ENCODE peak calls at places on chromosomes 16 and 17, in six cellular contexts. K is B cell, W is ELR, P is hypothalamus, T is NCI-H510A treated with DMSO at 0.1 percent for 48 hours, D is progenitor cell of endocrine pancreas. Z is an unnamed sample.

GRCh38 chr17:51703364-51704341 is 443.3 kb downstream of the UTP18 start:
- DNase-seq in K (no peak), W (no peak), P (no peak), T (no peak), D (no peak), Z (no peak)

GRCh38 chr16:63241476-63241875 is 1205.2 kb upstream of the CDH8 start:
- DNase-seq in K (no peak), W (no peak), P (no peak), T (no peak), D (no peak), Z (no peak)

GRCh38 chr17:34895388-34895787 is 65.9 kb downstream of the CCT6B start:
- DNase-seq in K (no peak), W (no peak), P (no peak), T (no peak), D (peak), Z (no peak)

GRCh38 chr17:3813171-3813570 is 12.2 kb upstream of the ITGAE start:
- DNase-seq in K (no peak), W (no peak), P (no peak), T (no peak), D (no peak), Z (no peak)

GRCh38 chr17:47929218-47930000 is 12.0 kb upstream of the PNPO start:
- DNase-seq in K (no peak), W (no peak), P (no peak), T (no peak), D (no peak), Z (no peak)

GRCh38 chr17:75346906-75347305 is 57.7 kb upstream of the SLC25A19 start:
- DNase-seq in K (no peak), W (no peak), P (no peak), T (no peak), D (no peak), Z (no peak)

GRCh38 chr17:63555475-63556156 is 5.3 kb downstream of the DCAF7 start:
- DNase-seq in K (no peak), W (no peak), P (no peak), T (no peak), D (no peak), Z (no peak)

GRCh38 chr17:382644-383533 is 30.3 kb upstream of the RPH3AL start:
- DNase-seq in K (no peak), W (peak), P (peak), T (no peak), D (no peak), Z (peak)

GRCh38 chr17:70808596-70808995 is 639.3 kb downstream of the KCNJ2 start:
- DNase-seq in K (no peak), W (peak), P (no peak), T (peak), D (no peak), Z (no peak)

GRCh38 chr17:63189082-63189481 is 223.0 kb downstream of the TANC2 start:
- DNase-seq in K (no peak), W (peak), P (no peak), T (no peak), D (no peak), Z (peak)

GRCh38 chr17:6483507-6483906 is 39.3 kb downstream of the PIMREG start:
- DNase-seq in K (no peak), W (no peak), P (no peak), T (no peak), D (no peak), Z (no peak)

GRCh38 chr16:30032083-30032819 is 1.2 kb upstream of the TLCD3B start:
- DNase-seq in K (peak), W (peak), P (peak), T (peak), D (peak), Z (peak)

GRCh38 chr16:57916735-57917450 is 54.0 kb downstream of the CNGB1 start:
- DNase-seq in K (no peak), W (peak), P (no peak), T (no peak), D (no peak), Z (no peak)

GRCh38 chr16:24858219-24859041 is 12.7 kb downstream of the SLC5A11 start:
- DNase-seq in K (no peak), W (peak), P (peak), T (no peak), D (peak), Z (peak)

GRCh38 chr16:67155305-67156145 is 4.2 kb downstream of the TRADD start:
- DNase-seq in K (peak), W (peak), P (peak), T (peak), D (peak), Z (peak)

GRCh38 chr17:71970312-71970711 is 150.5 kb upstream of the SOX9 start:
- DNase-seq in K (no peak), W (peak), P (no peak), T (no peak), D (no peak), Z (peak)

Z was measured in HFFc6.